ENCODE peak calls at places on chromosomes 16 and 17, in seven cellular contexts. J, T, R, N, M, O and D are unnamed samples.

GRCh38 chr17:76270127-76270592 is 5.0 kb downstream of the UBALD2 start:
- DNase-seq in N (no peak), O (no peak), R (no peak), M (peak; percentile 86), J (no peak), T (no peak), D (no peak)

GRCh38 chr16:87226926-87227650 is 90.1 kb downstream of the C16orf95 start:
- DNase-seq in M (no peak), N (no peak), R (no peak), J (no peak), T (no peak), O (no peak), D (no peak)

GRCh38 chr17:48131216-48131824 is 23.8 kb downstream of the SNX11 start:
- DNase-seq in T (peak; percentile 15), R (no peak), M (no peak), N (peak; percentile 72), O (peak; percentile 68), J (peak; percentile 79), D (peak; percentile 47)

GRCh38 chr16:53068423-53068833 is 13.6 kb downstream of the CHD9 start:
- DNase-seq in M (no peak), R (no peak), T (no peak), O (no peak), J (no peak), N (no peak), D (peak; percentile 28)

GRCh38 chr17:13491916-13492315 is 109.8 kb downstream of the HS3ST3A1 start:
- DNase-seq in J (no peak), T (no peak), R (no peak), N (no peak), O (no peak), M (no peak), D (no peak)

GRCh38 chr17:77254961-77255741 is 114.4 kb downstream of the SEC14L1 start:
- DNase-seq in J (peak; percentile 87), N (no peak), M (no peak), T (no peak), R (no peak), O (no peak), D (no peak)

GRCh38 chr17:33667052-33667509 is 374.0 kb upstream of the ASIC2 start:
- DNase-seq in T (no peak), O (no peak), J (peak; percentile 5), M (no peak), N (no peak), R (no peak), D (no peak)

GRCh38 chr17:82495844-82496528 is 23.5 kb upstream of the FOXK2 start:
- DNase-seq in M (no peak), N (no peak), O (no peak), R (no peak), J (no peak), T (peak; percentile 23), D (peak; percentile 50)

GRCh38 chr16:2535644-2536021 is 2.2 kb upstream of the PDPK1 start:
- DNase-seq in T (no peak), M (peak; percentile 78), J (peak; percentile 1), R (no peak), O (no peak), N (no peak), D (no peak)

GRCh38 chr17:77952368-77952767 is 6.1 kb upstream of the TNRC6C start:
- DNase-seq in N (no peak), O (no peak), T (no peak), M (no peak), R (no peak), J (no peak), D (no peak)

GRCh38 chr16:55836158-55836611 is 3.3 kb upstream of the CES1 start:
- DNase-seq in O (no peak), J (peak; percentile 88), T (no peak), N (peak; percentile 59), M (no peak), R (no peak), D (no peak)

GRCh38 chr17:47931848-47932247 is 9.5 kb upstream of the PNPO start:
- DNase-seq in T (no peak), J (no peak), R (no peak), O (no peak), N (no peak), M (no peak), D (no peak)

GRCh38 chr16:17432902-17433576 is 37.7 kb downstream of the XYLT1 start:
- DNase-seq in O (no peak), R (no peak), N (no peak), T (no peak), J (no peak), M (no peak), D (no peak)

GRCh38 chr17:13030459-13031305 is 12.9 kb upstream of the ELAC2 start:
- DNase-seq in T (no peak), R (no peak), N (peak; percentile 59), J (peak; percentile 57), O (no peak), M (no peak), D (peak; percentile 15)

DNA sequence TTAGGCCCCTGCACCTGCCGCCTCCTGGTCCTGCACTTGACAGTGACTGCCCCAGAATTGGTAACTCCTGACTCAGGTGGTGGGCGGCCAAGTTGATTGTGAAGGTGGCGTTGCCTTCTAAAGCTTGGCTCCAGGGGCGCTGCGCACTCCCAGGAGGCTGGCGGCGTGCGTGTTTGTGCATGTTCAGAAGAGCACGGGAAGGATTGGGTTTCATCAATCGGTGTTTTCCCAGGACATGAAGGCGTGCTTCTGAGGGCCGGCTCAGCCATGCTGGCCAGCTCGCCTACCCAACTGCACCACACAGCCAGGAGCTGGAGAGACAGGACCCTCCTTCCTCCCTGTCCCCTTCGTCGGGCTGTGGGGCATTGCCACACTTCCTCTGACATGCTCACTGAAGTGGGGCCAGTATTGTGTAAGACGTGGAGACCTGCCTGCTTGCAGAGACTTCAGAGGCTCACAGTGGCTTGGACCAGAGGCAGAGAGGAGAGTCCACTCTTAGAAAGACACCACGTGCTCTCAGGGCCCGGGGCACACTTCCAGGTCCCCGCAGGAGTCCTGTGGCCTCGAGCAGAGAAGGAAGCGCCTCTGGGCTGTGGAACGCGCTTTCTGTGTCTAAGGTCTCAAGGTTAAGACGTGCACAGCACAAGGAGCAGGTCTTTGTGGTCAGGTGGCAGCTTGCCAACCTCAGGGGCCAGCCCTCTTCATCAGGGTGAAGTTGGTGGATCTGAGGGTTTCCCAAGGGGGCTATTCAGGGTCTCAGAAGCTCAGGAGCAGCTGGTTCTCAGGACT is 2.8 kb downstream of the RAB40C start:
- DNase-seq in R (peak; percentile 45), O (no peak), M (peak; percentile 84), N (peak; percentile 74), J (no peak), T (no peak), D (peak; percentile 56)
- H3K27ac ChIP-seq in R (peak overlapping the region; percentile 68), O (no peak overlapping the region), M (peak overlapping the region; percentile 58), N (no peak overlapping the region), J (no peak overlapping the region), T (no peak overlapping the region), D (peak overlapping the region; percentile 92)

DNA sequence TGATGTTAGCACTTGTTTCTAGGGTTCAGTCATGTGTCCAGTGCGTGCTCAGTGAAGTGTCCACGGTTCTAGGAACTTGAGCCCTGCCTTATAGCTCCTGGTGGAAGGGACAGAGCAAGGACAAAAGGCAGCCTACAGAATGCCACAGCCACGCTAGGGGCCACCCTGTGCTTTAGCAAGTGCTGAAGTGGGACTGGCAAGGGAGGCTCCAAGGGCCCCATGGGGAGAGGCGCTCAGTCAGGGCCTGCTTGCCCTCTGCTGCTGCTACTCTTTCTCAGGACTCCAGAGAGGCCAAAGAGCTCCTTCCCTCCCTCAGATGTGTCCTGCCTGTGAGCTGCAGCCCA is 6.8 kb downstream of the NT5C start:
- DNase-seq in N (no peak), O (no peak), M (no peak), T (no peak), R (no peak), J (no peak), D (no peak)
- TF ChIP-seq POLR2A in N (no peak), O (no peak), M (no peak), T (no peak), R (no peak), J (no peak), D (no peak)

DNA sequence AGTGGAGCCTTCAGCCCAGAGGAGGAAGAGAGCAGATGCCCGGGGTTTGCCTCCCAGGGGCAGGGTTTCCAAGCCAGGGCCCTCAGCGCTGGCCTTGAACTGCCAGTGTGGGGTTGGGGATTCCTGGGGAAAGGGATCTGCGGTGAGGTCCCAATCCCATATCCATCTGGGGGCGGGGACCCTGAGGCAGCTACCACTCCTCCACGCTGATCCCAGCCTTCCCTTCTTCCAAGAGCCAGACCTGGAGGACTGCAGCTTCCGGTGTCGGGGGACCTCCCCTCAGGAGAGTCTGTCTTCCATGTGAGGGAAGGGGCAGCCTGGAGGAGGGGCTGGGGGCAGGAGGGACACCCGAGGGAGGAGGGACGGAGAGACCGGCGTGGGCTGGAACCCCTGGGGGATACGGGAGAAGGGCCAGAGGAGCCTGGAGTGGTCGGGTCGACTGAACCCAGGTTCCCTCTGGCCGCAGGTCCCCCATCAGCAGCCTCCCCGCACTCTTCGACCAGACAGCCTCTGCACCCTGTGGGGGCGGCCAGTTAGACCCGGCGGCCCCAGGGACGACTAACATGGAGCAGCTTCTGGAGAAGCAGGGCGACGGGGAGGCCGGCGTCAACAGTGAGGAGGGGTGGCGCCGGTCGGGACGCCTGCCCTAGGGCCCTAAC is 10.7 kb upstream of the CISD3 start:
- DNase-seq in T (no peak), R (no peak), J (no peak), O (no peak), M (no peak), N (no peak), D (no peak)
- H3K27ac ChIP-seq in T (no peak overlapping the region), R (peak overlapping the region; percentile 51), J (no peak overlapping the region), O (no peak overlapping the region), M (no peak overlapping the region), N (no peak overlapping the region), D (no peak overlapping the region)

GRCh38 chr16:78444-79145 is 570 bp downstream of the MPG start:
- DNase-seq in R (no peak), T (no peak), N (peak; percentile 84), J (no peak), M (peak; percentile 85), O (peak; percentile 52), D (no peak)
- TF ChIP-seq POLR2A in R (no peak), T (no peak), N (no peak), J (peak; percentile 16), M (no peak), O (no peak), D (no peak)

DNA sequence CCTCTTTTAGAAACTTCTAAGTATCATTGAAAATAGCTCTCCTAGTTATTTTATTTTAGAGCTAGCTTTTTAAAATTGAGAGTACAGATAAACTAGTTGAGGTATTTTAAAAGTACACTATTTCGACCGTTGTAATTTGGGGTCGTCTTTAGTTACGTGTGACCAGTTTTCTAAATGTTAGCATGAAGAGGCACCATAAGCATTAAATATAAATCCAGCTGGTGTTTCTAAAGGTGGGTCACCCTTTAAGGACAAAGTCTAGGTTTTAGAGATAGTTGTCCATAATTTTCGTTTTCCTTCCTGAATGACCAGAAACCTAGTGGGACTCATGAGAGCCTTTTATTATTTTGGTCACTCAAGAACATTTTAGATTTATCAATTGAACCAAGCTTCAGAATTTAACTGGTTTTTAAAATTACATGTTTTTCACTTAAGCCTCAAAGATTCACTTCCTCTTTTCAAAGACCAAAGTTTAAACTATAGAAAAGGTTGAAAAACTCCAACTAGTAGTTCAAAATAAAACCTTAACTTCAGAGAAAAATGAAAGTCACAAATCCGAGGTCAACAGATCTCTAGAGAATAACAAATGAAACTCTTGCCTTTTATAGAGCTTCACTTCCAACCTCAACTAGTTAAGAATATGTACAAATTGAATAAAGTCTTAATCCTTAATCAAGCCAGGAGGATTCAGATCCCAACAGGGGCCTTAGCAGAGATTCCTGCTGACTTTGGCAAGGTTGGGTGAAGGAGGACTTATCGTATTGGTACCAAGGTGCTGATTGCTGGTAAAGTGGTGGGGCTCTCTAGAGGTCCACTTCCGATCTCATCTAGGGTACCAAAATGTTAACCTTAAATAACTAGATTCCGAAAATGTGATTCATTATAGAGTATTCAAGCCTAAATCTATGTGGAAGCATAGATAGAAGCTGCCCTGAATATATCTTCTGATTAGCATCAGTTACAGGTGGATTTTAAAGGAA is 32.5 kb downstream of the PHKB start:
- DNase-seq in T (no peak), N (no peak), O (no peak), R (no peak), M (no peak), J (no peak), D (no peak)
- H3K27ac ChIP-seq in T (no peak overlapping the region), N (no peak overlapping the region), O (peak overlapping the region; percentile 75), R (peak overlapping the region; percentile 73), M (peak overlapping the region; percentile 87), J (no peak overlapping the region), D (peak overlapping the region; percentile 75)